ENCODE peak calls at places on chromosomes 3 and 15, in seven cellular contexts. R, A, M, K, B, F and I are unnamed samples. For H3K4me1, the result is how much of the 10 kb centered on the place peaks cover.

GRCh38 chr15:64919721-64920120 is 8.0 kb downstream of the ANKDD1A start:
- DNase-seq in M (no peak), A (no peak), K (no peak), B (no peak), R (no peak), F (no peak), I (no peak)

GRCh38 chr3:12994357-12994606 is 78.9 kb downstream of the IQSEC1 start:
- DNase-seq in A (peak), K (peak), B (peak), M (no peak), R (peak), F (no peak), I (no peak)

GRCh38 chr3:49681232-49681522 is 7.0 kb downstream of the APEH start:
- DNase-seq in M (no peak), R (no peak), B (no peak), F (no peak), K (no peak), A (no peak), I (no peak)

GRCh38 chr3:15512173-15512572 is 9.3 kb downstream of the COLQ start:
- DNase-seq in R (no peak), F (no peak), K (no peak), A (peak), B (peak), M (no peak), I (peak)

GRCh38 chr3:31157893-31158620 is 263.6 kb upstream of the GADL1 start:
- DNase-seq in K (no peak), A (no peak), F (no peak), B (no peak), M (no peak), R (no peak), I (no peak)

GRCh38 chr15:78570710-78571109 is 5.4 kb downstream of the CHRNA5 start:
- DNase-seq in B (no peak), A (no peak), K (no peak), R (no peak), F (no peak), M (no peak), I (no peak)

GRCh38 chr15:29222129-29222853 is 47.3 kb downstream of the NSMCE3 start:
- DNase-seq in M (no peak), A (no peak), B (no peak), F (no peak), R (no peak), K (no peak), I (no peak)

GRCh38 chr3:178170698-178171535 is 365.3 kb upstream of the KCNMB2 start:
- DNase-seq in K (no peak), B (no peak), M (peak), A (no peak), F (no peak), R (no peak), I (no peak)

GRCh38 chr3:189862385-189863023 is 231.3 kb downstream of the TP63 start:
- DNase-seq in M (no peak), K (no peak), B (no peak), R (no peak), A (no peak), F (no peak), I (no peak)

GRCh38 chr3:155418426-155418825 is 124.9 kb upstream of the STRIT1 start:
- DNase-seq in K (no peak), F (no peak), R (peak), A (peak), M (no peak), B (peak), I (no peak)

GRCh38 chr3:121752261-121752660 is 2.7 kb upstream of the GOLGB1 start:
- DNase-seq in R (no peak), M (no peak), K (no peak), B (no peak), F (no peak), A (no peak), I (no peak)

GRCh38 chr15:51536965-51537574 is 85.5 kb downstream of the DMXL2 start:
- DNase-seq in M (peak), B (no peak), K (no peak), R (no peak), F (no peak), A (no peak), I (no peak)

GRCh38 chr15:85172846-85173490 is 191.3 kb downstream of the PDE8A start:
- DNase-seq in A (no peak), K (no peak), M (no peak), R (no peak), B (no peak), F (no peak), I (no peak)

GRCh38 chr3:147384210-147385058 is 21.9 kb downstream of the ZIC4 start:
- DNase-seq in K (no peak), B (no peak), M (peak), R (no peak), F (no peak), A (no peak), I (no peak)

GRCh38 chr3:61908344-61908743 is 347.0 kb downstream of the PTPRG start:
- DNase-seq in R (no peak), B (no peak), K (no peak), F (no peak), M (no peak), A (no peak), I (no peak)

GRCh38 chr3:31974454-31974853 is 6.6 kb downstream of the OSBPL10 start:
- DNase-seq in R (no peak), M (no peak), B (no peak), A (no peak), K (no peak), F (no peak), I (no peak)

GRCh38 chr3:44555753-44556152 is 760 bp downstream of the ZKSCAN7 start:
- DNase-seq in M (no peak), K (no peak), R (no peak), F (no peak), B (no peak), A (no peak), I (no peak)

GRCh38 chr3:45272828-45273470 is 46.9 kb upstream of the TMEM158 start:
- DNase-seq in K (no peak), A (no peak), R (no peak), M (no peak), B (no peak), F (no peak), I (no peak)

GRCh38 chr15:59642351-59642750 is 15.0 kb downstream of the GTF2A2 start:
- DNase-seq in A (no peak), F (no peak), B (no peak), R (no peak), M (no peak), K (no peak), I (no peak)

GRCh38 chr3:37808656-37809055 is 53.0 kb upstream of the CTDSPL start:
- DNase-seq in F (no peak), B (peak), R (no peak), A (no peak), M (no peak), K (no peak), I (no peak)

GRCh38 chr3:197398301-197398878 is 100.0 kb upstream of the DLG1 start:
- DNase-seq in F (no peak), A (no peak), K (no peak), R (no peak), M (no peak), B (no peak), I (no peak)

GRCh38 chr3:172524611-172525010 is 1.4 kb upstream of the TNFSF10 start:
- DNase-seq in A (no peak), B (no peak), K (no peak), M (no peak), F (no peak), R (no peak), I (no peak)

GRCh38 chr15:73935547-73935946 is 9.3 kb downstream of the LOXL1 start:
- DNase-seq in F (no peak), K (no peak), R (no peak), B (no peak), M (no peak), A (no peak), I (no peak)

GRCh38 chr15:90618330-90619136 is 88.8 kb downstream of the CRTC3 start:
- DNase-seq in A (no peak), M (no peak), R (no peak), F (no peak), K (no peak), B (no peak), I (no peak)

GRCh38 chr3:126664591-126665214 is 9.8 kb upstream of the TXNRD3 start:
- DNase-seq in K (no peak), A (no peak), M (peak), R (no peak), B (no peak), F (no peak), I (no peak)

GRCh38 chr15:31398677-31399260 is 72.1 kb downstream of the KLF13 start:
- DNase-seq in F (no peak), B (peak), R (no peak), K (no peak), M (no peak), A (no peak), I (no peak)

GRCh38 chr3:100003609-100004503 is 110.4 kb downstream of the FILIP1L start:
- DNase-seq in R (no peak), M (no peak), B (no peak), K (no peak), F (no peak), A (no peak), I (no peak)

GRCh38 chr3:8519156-8519555 is 17.5 kb downstream of the LMCD1 start:
- DNase-seq in R (no peak), F (no peak), K (no peak), B (no peak), A (no peak), M (no peak), I (no peak)
- H3K4me1 ChIP-seq in R (under half), F (under half), K (under half), B (under half), A (under half), M (under half), I (under half)

GRCh38 chr3:52240059-52240885 is 1.3 kb upstream of the TWF2 start:
- DNase-seq in F (peak), R (peak), B (peak), M (peak), A (peak), K (no peak), I (peak)
- TF ChIP-seq CTCF in F (no peak), R (no peak), B (no peak), M (peak), A (no peak), K (no peak), I (no peak)

DNA sequence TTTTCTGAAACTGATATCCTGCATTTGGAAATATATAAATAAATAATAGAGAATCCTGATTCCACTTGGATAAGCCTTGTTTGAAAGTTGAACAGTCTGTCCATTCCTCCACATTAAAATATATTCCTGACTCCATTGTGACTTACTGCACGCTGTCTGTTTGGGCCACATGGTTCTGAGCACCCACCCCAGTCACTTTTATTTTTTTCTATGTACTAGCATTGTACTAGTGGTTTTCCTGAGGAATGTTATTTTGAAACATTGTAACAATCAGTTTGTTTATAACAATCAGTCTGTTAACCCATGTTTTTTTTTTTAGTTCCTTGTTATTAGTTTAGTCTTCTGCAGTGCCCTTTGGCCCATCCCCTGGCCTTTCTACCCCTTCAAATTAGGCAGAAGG is 87.4 kb upstream of the CCNL1 start:
- DNase-seq in K (no peak), F (no peak), R (no peak), A (no peak), B (no peak), M (no peak), I (no peak)
- H3K4me1 ChIP-seq in K (under half), F (under half), R (under half), A (under half), B (under half), M (under half), I (under half)

GRCh38 chr3:134337511-134338200 is 36.6 kb downstream of the AMOTL2 start:
- DNase-seq in M (no peak), A (no peak), F (no peak), B (no peak), K (no peak), R (no peak), I (peak)
- TF ChIP-seq CTCF in M (no peak), A (no peak), F (no peak), B (no peak), K (no peak), R (no peak), I (no peak)

GRCh38 chr3:194189243-194189791 is 53.4 kb downstream of the HES1 start:
- DNase-seq in A (no peak), B (no peak), K (no peak), M (no peak), R (no peak), F (no peak), I (no peak)
- H3K4me1 ChIP-seq in A (under half), B (under half), K (under half), M (under half), R (under half), F (under half), I (under half)

GRCh38 chr3:27533718-27534578 is 49.8 kb upstream of the SLC4A7 start:
- DNase-seq in M (no peak), K (peak), B (peak), A (peak), F (no peak), R (peak), I (peak)
- TF ChIP-seq CTCF in M (no peak), K (no peak), B (peak), A (no peak), F (no peak), R (peak), I (peak)

DNA sequence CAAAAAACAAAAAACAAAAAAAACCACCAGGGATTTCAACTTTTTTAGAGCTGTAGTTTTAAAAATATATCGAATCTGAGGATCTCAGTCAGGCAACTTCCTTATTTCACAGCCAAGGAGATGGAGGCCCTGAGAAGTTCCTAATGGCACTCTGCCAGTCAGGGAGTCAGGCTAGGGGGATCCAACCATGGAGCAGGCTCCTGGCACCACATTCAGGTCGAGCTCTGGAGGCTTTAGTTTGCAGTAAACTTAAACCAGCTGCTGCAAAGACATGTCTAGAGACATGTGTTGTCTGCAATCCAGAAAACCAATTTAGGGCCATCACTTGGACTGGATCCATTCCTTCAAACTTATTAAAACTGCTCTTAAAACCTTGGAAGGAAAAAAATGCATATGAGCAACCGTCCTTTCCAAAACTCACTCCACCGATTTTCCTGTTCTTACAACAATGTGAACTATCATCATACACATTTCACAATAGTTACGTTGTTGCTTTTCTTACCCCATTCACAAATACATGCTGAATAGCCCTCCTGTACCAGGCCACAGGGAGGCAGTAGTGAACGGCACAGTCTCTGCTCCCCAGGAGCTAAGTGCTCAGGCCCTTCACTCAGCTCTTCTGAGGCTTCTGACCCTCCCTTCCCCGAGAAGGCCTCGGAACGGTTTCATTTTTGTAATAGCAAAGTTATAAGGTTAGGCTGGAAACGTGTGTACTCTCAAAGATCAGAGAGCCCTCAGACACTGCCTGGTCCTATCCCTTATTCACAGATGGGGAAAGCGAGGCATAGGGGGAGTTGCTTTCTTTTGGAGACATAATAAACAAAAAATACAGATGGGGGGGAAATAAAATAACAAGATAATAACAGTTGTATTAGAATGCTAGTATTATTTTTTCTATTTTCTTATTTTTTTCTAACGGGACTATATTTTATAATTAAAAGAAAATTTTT is 20.1 kb downstream of the RFT1 start:
- DNase-seq in K (peak), F (peak), B (peak), M (peak), R (peak), A (peak), I (peak)
- H3K4me1 ChIP-seq in K (under half), F (under half), B (under half), M (under half), R (under half), A (under half), I (under half)

GRCh38 chr15:34209421-34210282 is at the start of gene KATNBL1:
- DNase-seq in F (peak), K (peak), R (peak), A (peak), M (peak), B (peak), I (peak)

GRCh38 chr15:34217587-34218225 is 7.1 kb upstream of the EMC4 start:
- DNase-seq in R (no peak), F (no peak), M (peak), A (no peak), K (no peak), B (no peak), I (no peak)

GRCh38 chr15:34216527-34217270 is 6.8 kb upstream of the KATNBL1 start:
- DNase-seq in M (no peak), F (no peak), B (no peak), K (no peak), R (no peak), A (no peak), I (no peak)

GRCh38 chr15:34214135-34214534 is 4.2 kb upstream of the KATNBL1 start:
- DNase-seq in M (no peak), F (no peak), B (no peak), K (no peak), A (no peak), R (no peak), I (no peak)

DNA sequence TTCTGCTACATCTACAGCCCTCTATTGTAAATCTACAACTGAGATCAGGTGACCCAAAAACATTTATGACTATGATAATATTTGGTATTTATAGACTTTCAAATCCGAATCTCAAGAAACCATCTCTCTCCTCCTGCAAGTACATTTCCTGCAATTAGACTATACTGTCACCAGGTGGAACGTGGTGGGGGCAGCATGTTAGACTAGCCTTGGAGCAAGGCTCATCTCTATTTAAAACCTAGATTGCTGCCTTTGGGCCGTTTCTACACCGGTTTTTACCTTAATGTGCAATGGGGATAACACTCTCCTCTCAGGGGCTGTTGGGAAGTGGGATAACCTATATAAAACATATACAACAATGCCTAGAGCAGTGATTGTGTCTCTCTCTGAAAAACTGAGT is 3.8 kb upstream of the KATNBL1 start:
- DNase-seq in A (no peak), M (no peak), R (no peak), B (no peak), F (no peak), K (no peak), I (no peak)
- TF ChIP-seq CTCF in A (no peak), M (no peak), R (no peak), B (no peak), F (no peak), K (no peak), I (no peak)

DNA sequence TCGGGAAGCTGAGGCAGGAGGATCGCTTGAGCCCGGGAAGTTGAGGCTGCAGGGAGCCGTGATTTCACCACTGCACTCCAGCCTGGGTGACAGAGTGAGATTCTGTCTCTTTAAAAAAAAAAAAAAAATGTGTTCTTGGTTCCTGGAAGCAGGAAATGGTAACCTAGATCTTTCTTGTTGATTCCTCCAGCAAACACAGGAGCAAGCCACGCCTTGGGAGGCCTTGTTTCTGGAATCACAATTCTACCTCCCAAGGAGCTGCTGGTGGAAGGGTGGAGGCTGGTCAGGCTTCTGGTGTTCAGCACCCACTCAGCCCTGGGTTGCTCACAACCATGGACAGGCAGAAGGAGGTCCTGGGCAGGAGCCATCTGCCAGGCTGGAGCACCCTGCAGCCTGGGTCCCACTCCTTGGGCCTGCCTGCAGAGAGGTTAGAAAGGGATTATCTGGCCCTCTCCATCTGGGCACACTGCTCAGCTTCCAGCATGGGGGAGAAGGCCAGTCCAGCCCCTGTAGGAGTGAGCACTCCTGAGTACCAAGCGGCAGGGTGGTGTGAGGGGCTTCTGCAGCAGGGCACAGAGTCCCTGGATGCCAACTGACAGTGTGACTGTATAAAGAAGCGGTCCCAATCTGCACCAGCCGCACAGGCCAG is 65.6 kb downstream of the ABTB1 start:
- DNase-seq in F (no peak), A (peak), B (no peak), M (no peak), K (peak), R (no peak), I (no peak)
- H3K4me1 ChIP-seq in F (under half), A (under half), B (under half), M (under half), K (under half), R (under half), I (half or more)

DNA sequence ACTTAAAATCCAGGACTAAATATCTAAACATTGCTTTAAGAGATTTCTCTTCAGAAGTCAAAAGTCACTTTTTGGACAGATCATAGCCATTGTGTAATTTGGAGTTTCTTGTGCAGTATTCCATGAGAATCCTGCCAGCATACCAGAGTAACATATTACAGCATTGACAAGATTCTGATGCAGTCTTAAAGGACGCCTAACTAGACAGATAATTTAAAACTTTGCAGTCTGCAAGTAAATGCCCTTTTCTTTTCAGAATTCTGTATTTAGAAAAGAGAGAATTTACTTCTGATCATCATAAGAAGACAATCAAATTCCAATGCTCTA is 17.5 kb upstream of the IGSF10 start:
- DNase-seq in K (no peak), A (no peak), B (no peak), M (no peak), F (no peak), R (no peak), I (no peak)
- TF ChIP-seq CTCF in K (no peak), A (no peak), B (no peak), M (no peak), F (no peak), R (no peak), I (no peak)